ENCODE peak calls at places on chromosomes 16 and 17, in ten cellular contexts. X is retinal pigment epithelial cell; Y is activated naive CD4-positive, alpha-beta T cell; U is A549; H is ACHN; Q is cardiac fibroblast; F is mesenchymal stem cell; G is T-helper 1 cell; E is activated T-cell treated with anti-CD3 and anti-CD28 coated beads, Interleukin-2, amount 50 U/mL, for 72 hours; S is ureter. W is an unnamed sample.

GRCh38 chr17:62572488-62573469 is 54.7 kb upstream of the MRC2 start:
- DNase-seq in S (no peak), U (no peak), X (no peak), H (no peak), E (no peak), Q (peak; percentile 65), G (peak; percentile 27), F (no peak), Y (no peak), W (no peak)

GRCh38 chr16:8904018-8904430 is 21.9 kb downstream of the LITAFD start:
- DNase-seq in G (no peak), U (no peak), H (no peak), X (no peak), E (no peak), Y (no peak), Q (no peak), S (no peak), F (no peak), W (no peak)

GRCh38 chr16:56683424-56684162 is 1.3 kb downstream of the MT1X start:
- DNase-seq in Y (no peak), Q (no peak), F (no peak), H (no peak), X (no peak), U (no peak), G (no peak), E (no peak), S (no peak), W (no peak)

GRCh38 chr16:77307764-77308561 is 108.8 kb downstream of the SYCE1L start:
- DNase-seq in G (peak; percentile 61), H (peak; percentile 62), X (no peak), U (peak; percentile 31), F (peak; percentile 53), Q (peak; percentile 93), S (no peak), E (peak; percentile 53), Y (no peak), W (no peak)

GRCh38 chr16:9123871-9124270 is 32.4 kb downstream of the HAPSTR1 start:
- DNase-seq in Y (no peak), S (peak; percentile 83), G (no peak), F (no peak), Q (peak; percentile 22), X (no peak), H (no peak), E (peak; percentile 40), U (peak; percentile 86), W (no peak)

GRCh38 chr17:29451338-29451737 is 61.2 kb downstream of the TAOK1 start:
- DNase-seq in X (no peak), S (no peak), H (no peak), Y (no peak), E (no peak), G (no peak), Q (no peak), F (no peak), U (no peak), W (no peak)

GRCh38 chr17:46944931-46945330 is 22.0 kb downstream of the GOSR2 start:
- DNase-seq in E (no peak), X (no peak), H (no peak), Y (no peak), Q (no peak), S (no peak), F (no peak), G (no peak), U (no peak), W (no peak)

GRCh38 chr17:13792314-13792713 is 190.6 kb upstream of the HS3ST3A1 start:
- DNase-seq in S (no peak), E (no peak), H (no peak), F (no peak), G (no peak), X (no peak), Q (peak; percentile 46), Y (no peak), U (no peak), W (no peak)

GRCh38 chr17:33838281-33838680 is 416.8 kb upstream of the CCL2 start:
- DNase-seq in E (no peak), Y (no peak), U (no peak), H (peak; percentile 42), X (no peak), S (no peak), Q (no peak), F (no peak), G (no peak), W (no peak)

GRCh38 chr16:72848759-72849664 is 198.9 kb downstream of the ZFHX3 start:
- DNase-seq in Q (peak; percentile 96), X (peak; percentile 81), F (peak; percentile 85), U (peak; percentile 56), H (peak; percentile 94), Y (no peak), E (no peak), S (peak; percentile 93), G (no peak), W (no peak)

GRCh38 chr16:86497551-86498021 is 12.7 kb upstream of the FOXF1 start:
- DNase-seq in U (no peak), G (no peak), X (no peak), S (no peak), Y (no peak), F (peak; percentile 53), E (no peak), Q (no peak), H (no peak), W (no peak)

GRCh38 chr17:31401456-31402254 is 10.2 kb downstream of the RAB11FIP4 start:
- DNase-seq in U (no peak), G (no peak), X (no peak), S (no peak), H (no peak), E (no peak), Q (no peak), F (no peak), Y (no peak), W (no peak)

GRCh38 chr16:66859397-66860068 is 15.3 kb downstream of the CA7 start:
- DNase-seq in G (no peak), U (no peak), Q (no peak), F (no peak), H (no peak), S (no peak), E (no peak), X (no peak), Y (no peak), W (no peak)